ENCODE peak calls at places on chromosomes 11 and 22, in nine cellular contexts. W, D, R, T, Z, K, G, E and A are unnamed samples.

GRCh38 chr22:20143883-20144665 is 6.8 kb downstream of the CCDC188 start:
- DNase-seq in W (no peak), D (no peak), R (no peak), T (no peak), Z (no peak), K (no peak), G (no peak), E (no peak), A (no peak)

GRCh38 chr11:36155301-36155700 is 133.9 kb downstream of the COMMD9 start:
- DNase-seq in W (no peak), D (no peak), R (no peak), T (no peak), Z (no peak), K (no peak), G (no peak), E (no peak), A (no peak)

GRCh38 chr22:23067691-23068090 is 2.6 kb upstream of the GNAZ start:
- DNase-seq in W (no peak), D (no peak), R (no peak), T (no peak), Z (no peak), K (no peak), G (no peak), E (no peak), A (no peak)

GRCh38 chr22:39351689-39352214 is 2.0 kb downstream of the SYNGR1 start:
- DNase-seq in W (no peak), D (no peak), R (no peak), T (no peak), Z (no peak), K (no peak), G (peak), E (peak), A (peak)

GRCh38 chr11:5596611-5597201 is at the start of gene TRIM6:
- DNase-seq in W (peak), D (no peak), R (no peak), T (no peak), Z (peak), K (no peak), G (peak), E (no peak), A (peak)

GRCh38 chr11:130269544-130269943 is 45.2 kb downstream of the ZBTB44 start:
- DNase-seq in W (no peak), D (no peak), R (no peak), T (no peak), Z (no peak), K (no peak), G (no peak), E (peak), A (no peak)

GRCh38 chr11:20156876-20157613 is 3.2 kb downstream of the DBX1 start:
- DNase-seq in W (no peak), D (no peak), R (no peak), T (no peak), Z (no peak), K (no peak), G (peak), E (no peak), A (no peak)

GRCh38 chr11:27464155-27464759 is 8.3 kb downstream of the LGR4 start:
- DNase-seq in W (peak), D (no peak), R (no peak), T (no peak), Z (no peak), K (no peak), G (peak), E (no peak), A (no peak)

GRCh38 chr11:113178671-113179070 is 135.7 kb upstream of the TTC12 start:
- DNase-seq in W (no peak), D (no peak), R (no peak), T (no peak), Z (no peak), K (no peak), G (no peak), E (no peak), A (no peak)

GRCh38 chr22:37148031-37148651 is 1.6 kb downstream of the IL2RB start:
- DNase-seq in W (no peak), D (no peak), R (no peak), T (no peak), Z (no peak), K (no peak), G (no peak), E (no peak), A (no peak)

GRCh38 chr11:46553746-46554204 is 40.0 kb downstream of the AMBRA1 start:
- DNase-seq in W (peak), D (peak), R (no peak), T (peak), Z (no peak), K (no peak), G (no peak), E (no peak), A (no peak)

GRCh38 chr11:80980221-80980620 is 1539.4 kb upstream of the TENM4 start:
- DNase-seq in W (peak), D (no peak), R (no peak), T (no peak), Z (no peak), K (no peak), G (no peak), E (no peak), A (no peak)

GRCh38 chr11:131749100-131749499 is 378.7 kb downstream of the NTM start:
- DNase-seq in W (no peak), D (no peak), R (no peak), T (no peak), Z (no peak), K (no peak), G (no peak), E (no peak), A (no peak)

GRCh38 chr22:47132428-47132825 is 370.0 kb downstream of the TBC1D22A start:
- DNase-seq in W (no peak), D (no peak), R (no peak), T (no peak), Z (no peak), K (no peak), G (no peak), E (no peak), A (no peak)

GRCh38 chr11:66668653-66669430 is 8.8 kb downstream of the RBM4B start:
- DNase-seq in W (no peak), D (no peak), R (no peak), T (no peak), Z (no peak), K (no peak), G (no peak), E (no peak), A (peak)

GRCh38 chr11:46615756-46616155 is 1.3 kb downstream of the HARBI1 start:
- DNase-seq in W (no peak), D (no peak), R (no peak), T (no peak), Z (no peak), K (no peak), G (no peak), E (no peak), A (no peak)

GRCh38 chr11:721913-722811 is 16.1 kb downstream of the EPS8L2 start:
- DNase-seq in W (no peak), D (no peak), R (peak), T (no peak), Z (peak), K (no peak), G (peak), E (no peak), A (peak)

GRCh38 chr22:30471616-30472318 is at the start of gene SEC14L3:
- DNase-seq in W (no peak), D (no peak), R (no peak), T (no peak), Z (no peak), K (no peak), G (no peak), E (no peak), A (no peak)

GRCh38 chr11:19079643-19080440 is 19.3 kb upstream of the MRGPRX2 start:
- DNase-seq in W (peak), D (no peak), R (no peak), T (peak), Z (no peak), K (no peak), G (no peak), E (no peak), A (no peak)

GRCh38 chr11:105553015-105553414 is 56.9 kb upstream of the GRIA4 start:
- DNase-seq in W (peak), D (no peak), R (no peak), T (no peak), Z (no peak), K (no peak), G (no peak), E (no peak), A (no peak)

GRCh38 chr11:17972987-17973386 is 39.9 kb downstream of the SERGEF start:
- DNase-seq in W (peak), D (peak), R (peak), T (peak), Z (peak), K (peak), G (peak), E (no peak), A (no peak)

GRCh38 chr22:27241430-27242110 is 560.0 kb downstream of the MN1 start:
- DNase-seq in W (no peak), D (no peak), R (peak), T (no peak), Z (no peak), K (no peak), G (no peak), E (no peak), A (no peak)

GRCh38 chr22:11613898-11614755 is 3913.9 kb upstream of the OR11H1 start:
- DNase-seq in W (no peak), D (no peak), R (no peak), T (no peak), Z (no peak), K (no peak), G (no peak), E (no peak), A (no peak)

GRCh38 chr11:111720801-111721494 is 45.2 kb downstream of the PPP2R1B start:
- DNase-seq in W (no peak), D (no peak), R (peak), T (no peak), Z (no peak), K (no peak), G (no peak), E (no peak), A (no peak)

GRCh38 chr11:85088286-85088685 is 538.9 kb downstream of the DLG2 start:
- DNase-seq in W (no peak), D (no peak), R (no peak), T (no peak), Z (no peak), K (no peak), G (no peak), E (no peak), A (no peak)

GRCh38 chr22:50008151-50009040 is 4.2 kb downstream of the IL17REL start:
- DNase-seq in W (no peak), D (no peak), R (peak), T (no peak), Z (no peak), K (no peak), G (peak), E (no peak), A (no peak)

GRCh38 chr11:77249427-77249826 is 52.1 kb downstream of the GDPD4 start:
- DNase-seq in W (no peak), D (no peak), R (no peak), T (peak), Z (no peak), K (no peak), G (no peak), E (no peak), A (no peak)

GRCh38 chr11:5291207-5291838 is 10.4 kb downstream of the OR51B4 start:
- DNase-seq in W (peak), D (peak), R (peak), T (peak), Z (peak), K (peak), G (peak), E (no peak), A (peak)

GRCh38 chr11:58727415-58727797 is 4.3 kb downstream of the GLYAT start:
- DNase-seq in W (no peak), D (no peak), R (no peak), T (no peak), Z (no peak), K (no peak), G (no peak), E (no peak), A (no peak)
- TF ChIP-seq REST in W (no peak), D (no peak), R (no peak), T (no peak), Z (no peak), K (no peak), G (no peak), E (no peak), A (no peak)

GRCh38 chr11:3972431-3972830 is 117.0 kb downstream of the STIM1 start:
- DNase-seq in W (no peak), D (no peak), R (no peak), T (no peak), Z (no peak), K (no peak), G (no peak), E (no peak), A (no peak)

GRCh38 chr11:3969613-3970012 is 114.1 kb downstream of the STIM1 start:
- DNase-seq in W (no peak), D (no peak), R (no peak), T (no peak), Z (no peak), K (no peak), G (no peak), E (no peak), A (no peak)

GRCh38 chr11:3971756-3972404 is 116.4 kb downstream of the STIM1 start:
- DNase-seq in W (peak), D (no peak), R (no peak), T (no peak), Z (no peak), K (no peak), G (no peak), E (no peak), A (no peak)

GRCh38 chr11:3969200-3969599 is 113.7 kb downstream of the STIM1 start:
- DNase-seq in W (no peak), D (no peak), R (no peak), T (no peak), Z (no peak), K (no peak), G (no peak), E (no peak), A (no peak)

GRCh38 chr11:3970101-3970500 is 114.6 kb downstream of the STIM1 start:
- DNase-seq in W (no peak), D (no peak), R (no peak), T (no peak), Z (no peak), K (no peak), G (no peak), E (no peak), A (no peak)
- TF ChIP-seq REST in W (no peak), D (no peak), R (no peak), T (no peak), Z (no peak), K (no peak), G (no peak), E (no peak), A (no peak)

DNA sequence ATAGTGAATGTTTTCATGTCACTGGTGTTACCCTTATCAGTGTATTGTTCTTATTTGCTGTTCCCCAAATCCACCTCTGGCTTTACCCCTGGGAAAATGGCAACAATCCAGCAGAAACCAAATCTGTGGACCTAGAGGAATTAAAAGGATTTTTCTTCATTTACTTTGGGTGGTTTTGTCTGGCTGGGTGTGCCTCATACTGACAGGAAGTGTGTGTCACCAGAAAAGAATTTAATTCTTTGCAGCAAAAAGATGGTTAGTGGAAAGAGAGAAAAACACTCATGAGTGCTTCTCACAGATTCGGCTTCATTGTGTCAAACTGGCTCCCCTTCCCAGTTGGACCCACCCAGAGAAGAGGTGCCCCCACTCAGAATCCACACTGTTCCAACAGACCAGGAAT is 38.9 kb downstream of the FZD4 start:
- DNase-seq in W (peak), D (no peak), R (no peak), T (peak), Z (no peak), K (no peak), G (no peak), E (no peak), A (no peak)
- TF ChIP-seq REST in W (no peak), D (no peak), R (no peak), T (no peak), Z (no peak), K (no peak), G (no peak), E (no peak), A (no peak)

GRCh38 chr22:45263790-45264269 is 20.9 kb upstream of the UPK3A start:
- DNase-seq in W (peak), D (peak), R (peak), T (peak), Z (peak), K (peak), G (peak), E (no peak), A (peak)
- TF ChIP-seq REST in W (no peak), D (no peak), R (no peak), T (no peak), Z (no peak), K (no peak), G (no peak), E (no peak), A (no peak)

DNA sequence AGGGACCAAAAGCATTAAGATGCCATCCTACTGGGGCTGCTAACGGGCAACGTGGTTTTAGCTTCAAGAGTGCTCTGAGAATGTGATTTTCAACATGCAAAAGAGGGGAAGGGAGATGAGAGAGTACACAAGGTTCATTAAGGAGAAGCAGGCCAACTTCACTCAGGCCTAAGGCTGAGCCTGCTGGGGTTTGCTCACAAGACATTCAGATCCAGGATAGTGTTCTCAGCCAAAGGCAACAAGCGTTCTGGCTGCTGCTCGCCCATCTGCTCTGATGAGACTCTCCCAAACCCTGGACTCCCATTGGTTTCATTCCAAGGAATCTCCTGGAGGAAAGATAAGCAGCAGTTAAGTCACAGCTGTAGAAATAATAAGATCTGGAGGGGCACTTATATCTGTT is 23.6 kb upstream of the UPB1 start:
- DNase-seq in W (no peak), D (no peak), R (no peak), T (no peak), Z (no peak), K (no peak), G (no peak), E (no peak), A (no peak)
- TF ChIP-seq REST in W (no peak), D (no peak), R (no peak), T (no peak), Z (no peak), K (no peak), G (no peak), E (no peak), A (no peak)